ENCODE peak calls at places on chromosomes 6 and 20, in seven cellular contexts. U is ovary, M is Calu3, A is Peyer's patch, G is A549, R is mucosa of descending colon, C is AG04449. O is an unnamed sample.
A peak's percentile ranks its signal among the peaks of the same experiment; 100 is the strongest.

GRCh38 chr6:143264291-143264834 is 186.1 kb downstream of the ADAT2 start:
- DNase-seq in A (no peak), U (no peak), M (no peak), C (no peak), R (no peak), G (no peak), O (no peak)

GRCh38 chr20:8250539-8251200 is 118.6 kb downstream of the PLCB1 start:
- DNase-seq in M (no peak), U (no peak), C (no peak), A (no peak), G (peak; percentile 51), R (no peak), O (no peak)

GRCh38 chr6:111592726-111593515 is 12.8 kb downstream of the TRAF3IP2 start:
- DNase-seq in G (no peak), A (no peak), R (no peak), U (no peak), M (no peak), C (no peak), O (no peak)

GRCh38 chr20:23147964-23148720 is 62.0 kb upstream of the CD93 start:
- DNase-seq in G (peak; percentile 57), M (peak; percentile 18), A (peak; percentile 56), C (no peak), U (no peak), R (no peak), O (peak; percentile 80)

GRCh38 chr6:105432797-105433196 is 29.9 kb upstream of the PREP start:
- DNase-seq in U (no peak), G (peak; percentile 54), A (no peak), M (peak; percentile 6), C (peak; percentile 65), R (no peak), O (peak; percentile 78)

GRCh38 chr20:11454966-11455799 is 462.5 kb upstream of the BTBD3 start:
- DNase-seq in G (peak; percentile 91), C (peak; percentile 49), M (peak; percentile 19), A (no peak), U (no peak), R (no peak), O (peak; percentile 76)

GRCh38 chr6:128919831-128920230 is 36.9 kb downstream of the LAMA2 start:
- DNase-seq in M (no peak), A (no peak), C (no peak), U (no peak), G (no peak), R (no peak), O (no peak)

GRCh38 chr6:73285674-73286283 is 22.8 kb upstream of the KHDC1 start:
- DNase-seq in U (no peak), C (peak; percentile 9), A (no peak), G (peak; percentile 47), R (no peak), M (no peak), O (peak; percentile 63)

GRCh38 chr6:149095842-149096241 is 221.7 kb upstream of the TAB2 start:
- DNase-seq in U (no peak), G (no peak), A (no peak), M (no peak), C (no peak), R (no peak), O (no peak)

GRCh38 chr20:61757678-61758555 is 307.8 kb downstream of the TAF4 start:
- DNase-seq in M (no peak), A (peak; percentile 24), G (no peak), C (no peak), R (no peak), U (no peak), O (peak; percentile 24)

GRCh38 chr6:54111341-54111740 is at the start of gene MLIP:
- DNase-seq in U (no peak), A (no peak), R (no peak), C (no peak), M (no peak), G (no peak), O (no peak)

GRCh38 chr6:166097914-166098522 is 69.6 kb downstream of the TBXT start:
- DNase-seq in A (peak; percentile 72), C (peak; percentile 14), R (peak; percentile 58), U (peak; percentile 70), G (peak; percentile 87), M (peak; percentile 85), O (no peak)

GRCh38 chr20:3277686-3278465 is 38.9 kb upstream of the SLC4A11 start:
- DNase-seq in G (no peak), R (no peak), A (no peak), C (no peak), M (no peak), U (no peak), O (no peak)

GRCh38 chr20:3275966-3276365 is 37.0 kb upstream of the SLC4A11 start:
- DNase-seq in U (no peak), M (no peak), G (no peak), A (no peak), C (no peak), R (no peak), O (no peak)

GRCh38 chr20:3273371-3273770 is 34.4 kb upstream of the SLC4A11 start:
- DNase-seq in U (no peak), G (no peak), R (no peak), C (no peak), M (no peak), A (no peak), O (no peak)

GRCh38 chr20:3275064-3275935 is 36.3 kb upstream of the SLC4A11 start:
- DNase-seq in A (no peak), U (no peak), R (no peak), G (no peak), C (no peak), M (no peak), O (no peak)

GRCh38 chr20:3276400-3277015 is 37.5 kb upstream of the SLC4A11 start:
- DNase-seq in G (peak; percentile 66), A (no peak), U (no peak), M (peak; percentile 4), C (no peak), R (no peak), O (peak; percentile 50)
- TF ChIP-seq CTCF in G (peak; percentile 41), A (no peak), U (no peak), M (no peak), C (no peak), R (no peak), O (peak; percentile 36)

GRCh38 chr6:170522565-170523183 is 30.4 kb downstream of the PSMB1 start:
- DNase-seq in R (no peak), M (peak; percentile 3), C (no peak), A (no peak), U (no peak), G (peak; percentile 11), O (peak; percentile 27)
- TF ChIP-seq CTCF in R (no peak), M (no peak), C (peak; percentile 48), A (no peak), U (no peak), G (peak; percentile 18), O (peak; percentile 45)

DNA sequence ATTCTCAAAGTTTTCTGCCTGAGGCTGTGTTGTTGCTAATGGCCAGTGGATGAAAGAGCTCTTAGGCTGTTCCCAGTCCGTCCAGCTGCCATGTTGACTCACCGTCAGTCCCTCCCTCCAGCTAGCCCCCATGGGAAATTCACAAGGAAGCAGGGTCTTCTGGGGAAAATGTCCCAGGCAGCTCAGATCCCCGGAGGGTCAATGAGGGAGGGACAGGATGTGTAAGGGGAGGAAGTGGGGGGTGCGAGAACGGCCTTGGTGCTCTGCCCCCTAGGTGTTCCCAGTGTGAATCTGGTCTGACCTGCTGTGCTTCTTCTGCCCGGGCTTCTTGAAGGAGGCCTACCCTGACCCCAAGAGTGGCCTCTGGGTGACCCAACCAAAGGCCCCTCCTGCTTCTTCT is 65.9 kb downstream of the CEBPB start:
- DNase-seq in R (no peak), C (no peak), G (no peak), M (peak; percentile 56), U (no peak), A (peak; percentile 14), O (no peak)
- TF ChIP-seq CTCF in R (no peak), C (no peak), G (no peak), M (peak; percentile 14), U (no peak), A (no peak), O (no peak)

GRCh38 chr6:13814176-13814937 is at the start of gene MCUR1:
- DNase-seq in M (peak; percentile 78), G (peak; percentile 83), C (no peak), R (peak; percentile 93), U (peak; percentile 78), A (peak; percentile 92), O (peak; percentile 85)
- TF ChIP-seq CTCF in M (no peak), G (peak; percentile 35), C (no peak), R (no peak), U (peak; percentile 29), A (no peak), O (no peak)

GRCh38 chr6:156564128-156564806 is 212.9 kb upstream of the ARID1B start:
- DNase-seq in M (peak; percentile 76), A (peak; percentile 89), U (peak; percentile 76), R (peak; percentile 74), C (no peak), G (peak; percentile 50), O (peak; percentile 65)
- TF ChIP-seq CTCF in M (peak; percentile 84), A (peak; percentile 76), U (peak; percentile 83), R (peak; percentile 90), C (peak; percentile 96), G (peak; percentile 70), O (peak; percentile 90)

DNA sequence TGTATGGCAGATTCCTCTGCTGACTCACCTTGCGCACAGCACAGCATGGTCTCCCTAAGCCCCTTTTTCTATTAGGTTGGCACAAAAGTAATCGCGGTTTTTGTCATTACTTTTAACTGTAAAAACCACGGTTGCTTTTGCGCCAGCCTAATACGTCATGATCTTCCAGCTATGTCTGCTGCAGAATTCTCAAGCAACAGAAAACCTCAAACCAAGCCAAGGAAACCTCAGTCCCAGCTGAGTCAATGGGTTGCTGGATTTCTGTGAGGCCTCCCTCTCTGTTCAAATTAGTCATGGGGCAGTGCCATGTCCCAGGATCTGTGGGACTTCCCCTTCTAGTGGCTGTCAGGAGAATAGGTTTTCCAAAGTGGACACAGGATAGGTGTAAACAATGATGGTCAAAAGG is 15.7 kb upstream of the ENPP1 start:
- DNase-seq in A (no peak), C (no peak), M (no peak), R (no peak), G (peak; percentile 10), U (no peak), O (peak; percentile 31)
- TF ChIP-seq CTCF in A (no peak), C (no peak), M (no peak), R (no peak), G (no peak), U (no peak), O (peak; percentile 5)